ENCODE peak calls at places on chromosomes 16 and 17, in four cellular contexts. S is NCI-H510A treated with DMSO at 0.1 percent for 48 hours, L is BJ, G is NCI-H69. I is an unnamed sample.
A peak's percentile ranks its signal among the peaks of the same experiment; 100 is the strongest.

GRCh38 chr16:87057291-87057881 is 259.8 kb downstream of the C16orf95 start:
- DNase-seq in S (no peak), L (no peak), G (no peak), I (no peak)

GRCh38 chr17:13931752-13932477 is 137.4 kb upstream of the COX10 start:
- DNase-seq in S (no peak), L (peak; percentile 18), G (peak; percentile 7), I (no peak)

GRCh38 chr16:72203401-72203800 is 31.4 kb upstream of the PMFBP1 start:
- DNase-seq in S (no peak), L (no peak), G (peak; percentile 20), I (no peak)

GRCh38 chr16:85645021-85645589 is 32.0 kb downstream of the GSE1 start:
- DNase-seq in S (no peak), L (no peak), G (no peak), I (no peak)

GRCh38 chr16:68866933-68867332 is 23.6 kb downstream of the TANGO6 start:
- DNase-seq in S (no peak), L (no peak), G (peak; percentile 53), I (no peak)

GRCh38 chr17:49383048-49383447 is 21.0 kb upstream of the ZNF652 start:
- DNase-seq in S (no peak), L (no peak), G (no peak), I (no peak)

GRCh38 chr16:79286646-79287423 is 313.7 kb downstream of the MAF start:
- DNase-seq in S (peak; percentile 87), L (no peak), G (peak; percentile 82), I (no peak)

GRCh38 chr16:80552277-80552676 is 11.5 kb downstream of the DYNLRB2 start:
- DNase-seq in S (no peak), L (no peak), G (no peak), I (no peak)

GRCh38 chr17:68513932-68514331 is 1.7 kb downstream of the PRKAR1A start:
- DNase-seq in S (no peak), L (no peak), G (peak; percentile 36), I (no peak)

GRCh38 chr17:38449364-38449763 is 21.1 kb downstream of the ARHGAP23 start:
- DNase-seq in S (no peak), L (no peak), G (no peak), I (no peak)

GRCh38 chr17:53499277-53499676 is 323.4 kb upstream of the KIF2B start:
- DNase-seq in S (no peak), L (no peak), G (no peak), I (no peak)

GRCh38 chr17:65472602-65473001 is 88.8 kb downstream of the AXIN2 start:
- DNase-seq in S (no peak), L (peak; percentile 9), G (no peak), I (no peak)

GRCh38 chr17:17028059-17028877 is 14.0 kb upstream of the MPRIP start:
- DNase-seq in S (no peak), L (peak; percentile 56), G (peak; percentile 76), I (peak; percentile 78)

GRCh38 chr17:11944587-11944986 is 52.7 kb downstream of the ZNF18 start:
- DNase-seq in S (no peak), L (no peak), G (no peak), I (no peak)

GRCh38 chr16:78668393-78668792 is 568.9 kb downstream of the WWOX start:
- DNase-seq in S (no peak), L (no peak), G (no peak), I (no peak)

GRCh38 chr16:58177347-58177710 is 20.6 kb downstream of the CSNK2A2 start:
- DNase-seq in S (no peak), L (no peak), G (no peak), I (no peak)

GRCh38 chr16:62657116-62657515 is 620.9 kb upstream of the CDH8 start:
- DNase-seq in S (no peak), L (no peak), G (no peak), I (no peak)

GRCh38 chr16:70396209-70396904 is 42.5 kb downstream of the ST3GAL2 start:
- DNase-seq in S (no peak), L (no peak), G (peak; percentile 4), I (no peak)

GRCh38 chr17:73308017-73308823 is 3.6 kb downstream of the CDC42EP4 start:
- DNase-seq in S (no peak), L (peak; percentile 68), G (peak; percentile 43), I (no peak)

GRCh38 chr17:51796026-51796425 is 362.5 kb downstream of the CA10 start:
- DNase-seq in S (no peak), L (no peak), G (no peak), I (no peak)

GRCh38 chr17:81513669-81514484 is 1.3 kb upstream of the ACTG1 start:
- DNase-seq in S (peak; percentile 60), L (no peak), G (peak; percentile 89), I (no peak)

GRCh38 chr17:48406936-48407567 is 23.0 kb downstream of the SKAP1 start:
- DNase-seq in S (no peak), L (no peak), G (no peak), I (no peak)

GRCh38 chr16:19804538-19805323 is 79.9 kb downstream of the GPRC5B start:
- DNase-seq in S (peak; percentile 100), L (no peak), G (peak; percentile 99), I (peak; percentile 22)

GRCh38 chr17:40251576-40251975 is 32.5 kb downstream of the WIPF2 start:
- DNase-seq in S (no peak), L (peak; percentile 92), G (peak; percentile 54), I (no peak)

GRCh38 chr16:11916524-11917285 is 949 bp upstream of the GSPT1 start:
- DNase-seq in S (peak; percentile 15), L (no peak), G (peak; percentile 67), I (no peak)

GRCh38 chr17:61551255-61551742 is 39.7 kb downstream of the NACA2 start:
- DNase-seq in S (peak; percentile 62), L (peak; percentile 5), G (peak; percentile 81), I (no peak)

GRCh38 chr17:42484304-42484703 is 25.6 kb downstream of the ATP6V0A1 start:
- DNase-seq in S (no peak), L (no peak), G (no peak), I (no peak)

GRCh38 chr16:13392341-13392740 is 490.9 kb downstream of the SHISA9 start:
- DNase-seq in S (no peak), L (no peak), G (no peak), I (no peak)